ENCODE peak calls at places on chromosomes 13 and 19, in five cellular contexts. V, R, C, P and S are unnamed samples.

GRCh38 chr19:41868120-41868988 is 8.3 kb downstream of the RPS19 start:
- DNase-seq in C (no peak), P (no peak), V (no peak), R (no peak), S (no peak)

GRCh38 chr19:4284176-4284958 is 5.3 kb downstream of the SHD start:
- DNase-seq in C (peak; percentile 93), R (peak; percentile 40), V (no peak), P (no peak), S (no peak)

GRCh38 chr19:11821474-11821873 is 7.4 kb downstream of the ZNF440 start:
- DNase-seq in V (peak; percentile 44), P (no peak), R (peak; percentile 8), C (no peak), S (no peak)

GRCh38 chr19:53388168-53388567 is 6.8 kb upstream of the ZNF765 start:
- DNase-seq in R (no peak), C (no peak), P (no peak), V (no peak), S (no peak)

GRCh38 chr19:2500861-2501260 is 24.9 kb downstream of the GADD45B start:
- DNase-seq in R (no peak), V (peak; percentile 32), P (no peak), C (no peak), S (no peak)

GRCh38 chr13:45034342-45034741 is 45.0 kb downstream of the GPALPP1 start:
- DNase-seq in C (no peak), V (no peak), R (no peak), P (no peak), S (no peak)

GRCh38 chr13:109740121-109740520 is 46.3 kb downstream of the IRS2 start:
- DNase-seq in P (no peak), V (no peak), C (no peak), R (no peak), S (no peak)

GRCh38 chr19:53989600-53990533 is 1.6 kb upstream of the CACNG6 start:
- DNase-seq in P (no peak), V (peak; percentile 83), R (no peak), C (no peak), S (no peak)

GRCh38 chr19:40962460-40962961 is 28.6 kb upstream of the CYP2B6 start:
- DNase-seq in V (peak; percentile 13), R (peak; percentile 17), P (no peak), C (no peak), S (no peak)

GRCh38 chr19:28489126-28489660 is 723.8 kb downstream of the UQCRFS1 start:
- DNase-seq in V (no peak), R (no peak), C (peak; percentile 27), P (no peak), S (no peak)

GRCh38 chr19:40365613-40366401 is 17.3 kb downstream of the PLD3 start:
- DNase-seq in C (peak; percentile 81), R (peak; percentile 89), P (peak; percentile 91), V (peak; percentile 84), S (no peak)

GRCh38 chr13:80555796-80556195 is 214.9 kb upstream of the SPRY2 start:
- DNase-seq in P (no peak), V (no peak), C (no peak), R (no peak), S (no peak)

GRCh38 chr19:7550169-7550770 is 14.8 kb downstream of the PNPLA6 start:
- DNase-seq in V (no peak), C (no peak), P (no peak), R (no peak), S (no peak)

GRCh38 chr13:73809561-73809960 is 324.6 kb downstream of the KLF12 start:
- DNase-seq in C (no peak), V (peak; percentile 18), R (peak; percentile 22), P (no peak), S (no peak)

GRCh38 chr13:74026753-74027152 is 107.5 kb downstream of the KLF12 start:
- DNase-seq in P (peak; percentile 33), V (peak; percentile 15), C (peak; percentile 62), R (no peak), S (no peak)

GRCh38 chr19:33232656-33233055 is 7.0 kb upstream of the SLC7A10 start:
- DNase-seq in C (no peak), P (no peak), R (no peak), V (no peak), S (no peak)

GRCh38 chr13:88978607-88979006 is 1307.4 kb downstream of the SLITRK5 start:
- DNase-seq in V (no peak), C (no peak), R (no peak), P (no peak), S (no peak)

GRCh38 chr19:15251010-15251748 is 18.9 kb upstream of the EPHX3 start:
- DNase-seq in P (no peak), V (peak; percentile 84), R (peak; percentile 60), C (no peak), S (no peak)

GRCh38 chr19:46221981-46222610 is 7.4 kb upstream of the IGFL1 start:
- DNase-seq in R (peak; percentile 91), C (peak; percentile 30), P (no peak), V (peak; percentile 74), S (no peak)

GRCh38 chr19:30385666-30386065 is 13.5 kb downstream of the ZNF536 start:
- DNase-seq in P (no peak), V (no peak), R (no peak), C (no peak), S (no peak)

GRCh38 chr19:55173186-55173716 is 6.8 kb upstream of the DNAAF3 start:
- DNase-seq in R (no peak), V (no peak), C (no peak), P (no peak), S (no peak)

GRCh38 chr13:113547248-113547971 is 37.1 kb upstream of the TFDP1 start:
- DNase-seq in V (peak; percentile 28), P (no peak), R (peak; percentile 60), C (no peak), S (no peak)

GRCh38 chr13:59230484-59231264 is 933.1 kb downstream of the DIAPH3 start:
- DNase-seq in P (no peak), V (no peak), C (peak; percentile 5), R (no peak), S (no peak)

GRCh38 chr19:58582985-58583384 is 9.8 kb upstream of the MZF1 start:
- DNase-seq in P (no peak), V (no peak), R (no peak), C (no peak), S (no peak)

GRCh38 chr19:51948979-51949378 is 21.7 kb downstream of the ZNF613 start:
- DNase-seq in C (no peak), R (peak; percentile 43), P (no peak), V (peak; percentile 6), S (no peak)

GRCh38 chr19:13846533-13847032 is 30.4 kb upstream of the NANOS3 start:
- DNase-seq in V (peak; percentile 94), R (peak; percentile 90), P (peak; percentile 94), C (peak; percentile 94), S (peak; percentile 95)